ENCODE peak calls at places on chromosomes 16 and 17, in six cellular contexts. Y is SK-N-SH, J is HepG2, X is stomach, K is H1, E is GM12878. G is an unnamed sample.

GRCh38 chr16:69253796-69254426 is 57.2 kb upstream of the VPS4A start:
- DNase-seq in Y (no peak), J (no peak), X (no peak), K (no peak), E (no peak), G (no peak)

GRCh38 chr16:80144191-80144590 is 396.6 kb upstream of the DYNLRB2 start:
- DNase-seq in Y (no peak), J (no peak), X (no peak), K (no peak), E (peak), G (no peak)

GRCh38 chr16:82078125-82078524 is 43.1 kb downstream of the HSD17B2 start:
- DNase-seq in Y (no peak), J (no peak), X (no peak), K (no peak), E (no peak), G (no peak)

GRCh38 chr16:785563-786535 is 2.3 kb downstream of the RPUSD1 start:
- DNase-seq in Y (peak), J (peak), X (peak), K (peak), E (no peak), G (peak)

GRCh38 chr16:66681676-66682075 is 14.9 kb downstream of the CMTM4 start:
- DNase-seq in Y (no peak), J (no peak), X (no peak), K (no peak), E (no peak), G (no peak)

GRCh38 chr16:21673469-21673868 is 9.7 kb downstream of the OTOA start:
- DNase-seq in Y (no peak), J (no peak), X (no peak), K (no peak), E (no peak), G (no peak)

GRCh38 chr16:67184453-67185002 is 765 bp upstream of the MATCAP1 start:
- DNase-seq in Y (peak), J (no peak), X (no peak), K (no peak), E (no peak), G (no peak)

GRCh38 chr16:1333149-1333812 is at the start of gene BAIAP3:
- DNase-seq in Y (peak), J (no peak), X (peak), K (no peak), E (no peak), G (peak)

GRCh38 chr16:17224859-17225258 is 245.9 kb downstream of the XYLT1 start:
- DNase-seq in Y (no peak), J (no peak), X (peak), K (no peak), E (no peak), G (no peak)

GRCh38 chr16:88940196-88941050 is 36.6 kb downstream of the CBFA2T3 start:
- DNase-seq in Y (peak), J (no peak), X (no peak), K (no peak), E (no peak), G (peak)

GRCh38 chr17:8048736-8049135 is 9.9 kb downstream of the ALOX15B start:
- DNase-seq in Y (no peak), J (no peak), X (no peak), K (no peak), E (no peak), G (no peak)

GRCh38 chr17:29256735-29257466 is 10.2 kb downstream of the CRYBA1 start:
- DNase-seq in Y (no peak), J (no peak), X (no peak), K (no peak), E (no peak), G (no peak)
- TF ChIP-seq POLR2AphosphoS5 in Y (peak), J (no peak), X (no peak), K (no peak), E (no peak), G (no peak)

GRCh38 chr17:76370261-76370993 is 14.0 kb upstream of the SPHK1 start:
- DNase-seq in Y (peak), J (no peak), X (peak), K (no peak), E (no peak), G (no peak)
- H3K27ac ChIP-seq in Y (peak), J (no peak), X (no peak), K (no peak), E (no peak), G (no peak)

GRCh38 chr16:75265911-75266701 is 14.7 kb upstream of the BCAR1 start:
- DNase-seq in Y (peak), J (peak), X (peak), K (no peak), E (no peak), G (no peak)
- TF ChIP-seq POLR2AphosphoS5 in Y (peak), J (peak), X (peak), K (no peak), E (no peak), G (peak)

GRCh38 chr16:56389554-56389953 is 35.8 kb downstream of the AMFR start:
- DNase-seq in Y (no peak), J (no peak), X (no peak), K (no peak), E (no peak), G (no peak)
- H3K27ac ChIP-seq in Y (peak), J (no peak), X (no peak), K (no peak), E (no peak), G (no peak)

GRCh38 chr16:4157376-4157825 is 41.2 kb upstream of the ADCY9 start:
- DNase-seq in Y (no peak), J (peak), X (no peak), K (no peak), E (no peak), G (no peak)
- TF ChIP-seq POLR2AphosphoS5 in Y (no peak), J (no peak), X (no peak), K (no peak), E (no peak), G (no peak)

DNA sequence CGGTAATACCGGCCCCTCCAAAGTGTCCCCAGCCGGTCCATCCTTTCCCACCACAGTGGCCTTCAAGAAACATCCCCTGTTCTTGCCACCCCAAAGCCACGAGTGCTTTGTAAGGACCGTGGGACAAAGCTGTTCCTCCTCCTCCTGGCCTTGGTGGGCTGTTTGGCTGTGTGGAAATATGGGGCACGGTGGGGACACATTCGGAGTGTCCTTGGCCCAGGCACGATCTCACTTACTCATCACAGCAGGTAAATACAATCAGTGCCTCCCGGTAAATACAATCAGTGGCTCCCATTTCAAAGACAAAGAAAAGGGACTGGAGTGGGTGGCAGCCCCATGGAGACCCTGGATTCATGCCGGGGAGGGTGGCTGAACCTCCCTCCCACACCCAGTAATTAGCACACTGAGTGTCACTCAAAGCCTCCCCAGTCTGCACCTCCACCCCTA is 10.4 kb downstream of the SCN4A start:
- DNase-seq in Y (no peak), J (peak), X (no peak), K (no peak), E (no peak), G (no peak)
- H3K27ac ChIP-seq in Y (no peak), J (peak), X (peak), K (no peak), E (no peak), G (peak)

G was measured in spleen.